ENCODE peak calls at places on chromosomes 6 and 20, in five cellular contexts. One of them, this sample, is unnamed.
A peak's percentile ranks its signal among the peaks of the same experiment; 100 is the strongest.

GRCh38 chr6:168159503-168159902 is 80.5 kb upstream of the FRMD1 start:
- DNase-seq in sigmoid colon: peak; percentile 22
- DNase-seq in retinal pigment epithelial cell: no peak
- DNase-seq in type B pancreatic cell: peak; percentile 55
- DNase-seq in Calu3: no peak
- DNase-seq in this sample: no peak

GRCh38 chr6:139153876-139154275 is 19.0 kb downstream of the HECA start:
- DNase-seq in sigmoid colon: no peak
- DNase-seq in retinal pigment epithelial cell: no peak
- DNase-seq in type B pancreatic cell: no peak
- DNase-seq in Calu3: no peak
- DNase-seq in this sample: no peak

GRCh38 chr6:70706491-70707123 is 38.9 kb downstream of the SMAP1 start:
- DNase-seq in sigmoid colon: no peak
- DNase-seq in retinal pigment epithelial cell: no peak
- DNase-seq in type B pancreatic cell: no peak
- DNase-seq in Calu3: peak; percentile 28
- DNase-seq in this sample: no peak

GRCh38 chr6:167136376-167136775 is 13.5 kb downstream of the CCR6 start:
- DNase-seq in sigmoid colon: no peak
- DNase-seq in retinal pigment epithelial cell: no peak
- DNase-seq in type B pancreatic cell: no peak
- DNase-seq in Calu3: no peak
- DNase-seq in this sample: no peak

GRCh38 chr6:44057238-44057930 is 69.9 kb downstream of the MRPL14 start:
- DNase-seq in sigmoid colon: no peak
- DNase-seq in retinal pigment epithelial cell: peak; percentile 54
- DNase-seq in type B pancreatic cell: no peak
- DNase-seq in Calu3: no peak
- DNase-seq in this sample: no peak

GRCh38 chr6:129498950-129499870 is 210.8 kb downstream of the ARHGAP18 start:
- DNase-seq in sigmoid colon: no peak
- DNase-seq in retinal pigment epithelial cell: peak; percentile 8
- DNase-seq in type B pancreatic cell: no peak
- DNase-seq in Calu3: peak; percentile 43
- DNase-seq in this sample: no peak

GRCh38 chr20:19415786-19416185 is 203.3 kb downstream of the SLC24A3 start:
- DNase-seq in sigmoid colon: no peak
- DNase-seq in retinal pigment epithelial cell: no peak
- DNase-seq in type B pancreatic cell: no peak
- DNase-seq in Calu3: no peak
- DNase-seq in this sample: no peak

GRCh38 chr6:32867022-32867477 is 13.1 kb downstream of the PSMB9 start:
- DNase-seq in sigmoid colon: no peak
- DNase-seq in retinal pigment epithelial cell: no peak
- DNase-seq in type B pancreatic cell: no peak
- DNase-seq in Calu3: no peak
- DNase-seq in this sample: no peak

GRCh38 chr6:125944434-125944816 is 12.1 kb upstream of the HINT3 start:
- DNase-seq in sigmoid colon: peak; percentile 82
- DNase-seq in retinal pigment epithelial cell: no peak
- DNase-seq in type B pancreatic cell: no peak
- DNase-seq in Calu3: peak; percentile 59
- DNase-seq in this sample: no peak

GRCh38 chr6:162907876-162908481 is 180.2 kb downstream of the PACRG start:
- DNase-seq in sigmoid colon: no peak
- DNase-seq in retinal pigment epithelial cell: peak; percentile 4
- DNase-seq in type B pancreatic cell: no peak
- DNase-seq in Calu3: no peak
- DNase-seq in this sample: no peak

GRCh38 chr6:39210437-39210836 is 18.8 kb downstream of the KCNK5 start:
- DNase-seq in sigmoid colon: no peak
- DNase-seq in retinal pigment epithelial cell: no peak
- DNase-seq in type B pancreatic cell: no peak
- DNase-seq in Calu3: no peak
- DNase-seq in this sample: no peak

GRCh38 chr6:46331461-46331860 is 159.8 kb downstream of the RCAN2 start:
- DNase-seq in sigmoid colon: no peak
- DNase-seq in retinal pigment epithelial cell: no peak
- DNase-seq in type B pancreatic cell: no peak
- DNase-seq in Calu3: no peak
- DNase-seq in this sample: no peak

GRCh38 chr20:43243672-43244269 is 54.1 kb upstream of the PTPRT start:
- DNase-seq in sigmoid colon: no peak
- DNase-seq in retinal pigment epithelial cell: no peak
- DNase-seq in type B pancreatic cell: no peak
- DNase-seq in Calu3: peak; percentile 43
- DNase-seq in this sample: no peak
- TF ChIP-seq CTCF in sigmoid colon: no peak
- TF ChIP-seq CTCF in retinal pigment epithelial cell: no peak
- TF ChIP-seq CTCF in type B pancreatic cell: peak; percentile 56
- TF ChIP-seq CTCF in Calu3: peak; percentile 31
- TF ChIP-seq CTCF in this sample: no peak

GRCh38 chr20:62955519-62956386 is 3.2 kb downstream of the SLC17A9 start:
- DNase-seq in sigmoid colon: no peak
- DNase-seq in retinal pigment epithelial cell: no peak
- DNase-seq in type B pancreatic cell: peak; percentile 68
- DNase-seq in Calu3: no peak
- DNase-seq in this sample: no peak
- TF ChIP-seq CTCF in sigmoid colon: no peak
- TF ChIP-seq CTCF in retinal pigment epithelial cell: no peak
- TF ChIP-seq CTCF in type B pancreatic cell: no peak
- TF ChIP-seq CTCF in Calu3: no peak
- TF ChIP-seq CTCF in this sample: no peak

GRCh38 chr20:39289316-39289715 is 327.2 kb downstream of the DHX35 start:
- DNase-seq in sigmoid colon: no peak
- DNase-seq in retinal pigment epithelial cell: no peak
- DNase-seq in type B pancreatic cell: no peak
- DNase-seq in Calu3: peak; percentile 13
- DNase-seq in this sample: no peak
- TF ChIP-seq CTCF in sigmoid colon: no peak
- TF ChIP-seq CTCF in retinal pigment epithelial cell: no peak
- TF ChIP-seq CTCF in type B pancreatic cell: peak; percentile 47
- TF ChIP-seq CTCF in Calu3: no peak
- TF ChIP-seq CTCF in this sample: peak; percentile 34

DNA sequence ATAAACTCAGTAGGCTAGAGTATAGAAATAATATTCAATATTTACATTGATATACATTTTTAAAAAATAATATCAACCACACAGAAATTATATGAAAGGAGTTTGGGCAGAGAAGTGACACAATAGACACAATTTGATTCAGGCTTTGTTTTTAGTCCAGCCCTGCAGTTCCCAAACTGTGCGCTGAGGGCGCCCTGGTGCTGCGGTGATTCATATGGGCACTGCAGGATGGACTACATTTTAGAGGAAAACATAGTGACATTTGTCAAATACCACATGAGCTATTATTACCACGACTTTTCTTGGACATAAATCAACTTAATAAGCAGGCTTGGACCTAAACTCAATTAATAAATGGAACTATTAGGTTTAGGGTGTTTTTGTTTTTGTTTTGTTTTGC is 364.3 kb upstream of the ID4 start:
- DNase-seq in sigmoid colon: no peak
- DNase-seq in retinal pigment epithelial cell: no peak
- DNase-seq in type B pancreatic cell: no peak
- DNase-seq in Calu3: peak; percentile 27
- DNase-seq in this sample: no peak
- TF ChIP-seq CTCF in sigmoid colon: no peak
- TF ChIP-seq CTCF in retinal pigment epithelial cell: peak; percentile 56
- TF ChIP-seq CTCF in type B pancreatic cell: peak; percentile 64
- TF ChIP-seq CTCF in Calu3: peak; percentile 35
- TF ChIP-seq CTCF in this sample: peak; percentile 34

DNA sequence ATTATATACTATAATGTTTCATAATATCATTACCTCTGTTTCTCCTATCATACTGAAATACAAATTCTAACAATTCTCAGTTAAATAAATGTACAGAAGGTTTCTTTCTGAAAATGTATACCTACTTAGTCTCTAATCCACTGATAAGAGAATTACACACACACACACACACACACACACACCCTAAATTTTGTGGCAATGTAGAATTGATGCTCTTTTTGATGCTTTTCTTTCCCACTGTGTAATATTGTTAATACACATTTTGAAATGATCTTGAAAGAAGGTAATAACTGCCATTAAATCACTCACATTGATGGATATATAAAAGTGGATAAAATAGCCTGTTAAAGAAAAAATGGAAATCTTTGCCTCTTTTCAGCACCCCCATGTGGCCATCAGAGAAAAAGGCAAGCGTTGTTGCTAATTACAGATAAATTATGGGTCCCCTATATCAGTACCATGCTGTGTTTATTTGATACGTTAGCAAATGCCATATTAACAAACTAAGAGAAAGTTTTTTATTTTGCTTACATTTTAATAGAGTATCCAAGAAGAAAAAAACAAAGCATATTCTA is 76.6 kb upstream of the VGLL2 start:
- DNase-seq in sigmoid colon: no peak
- DNase-seq in retinal pigment epithelial cell: no peak
- DNase-seq in type B pancreatic cell: no peak
- DNase-seq in Calu3: no peak
- DNase-seq in this sample: no peak
- TF ChIP-seq CTCF in sigmoid colon: no peak
- TF ChIP-seq CTCF in retinal pigment epithelial cell: peak; percentile 72
- TF ChIP-seq CTCF in type B pancreatic cell: peak; percentile 73
- TF ChIP-seq CTCF in Calu3: peak; percentile 52
- TF ChIP-seq CTCF in this sample: peak; percentile 52

This sample was measured in osteocyte.